ENCODE peak calls at places on chromosome 21, in ten cellular contexts. B is spleen, G is endodermal cell, T is left ventricle myocardium inferior, E is lower leg skin, I is Calu3, Z is chondrocyte, J is A673, V is pancreas, F is lung. W is an unnamed sample.

GRCh38 chr21:34745557-34746255 is 76.9 kb downstream of the CLIC6 start:
- DNase-seq in I (peak), V (peak), G (peak), Z (no peak), F (peak), B (peak), J (peak), T (peak), E (peak), W (peak)

GRCh38 chr21:42836402-42836666 is 43.0 kb downstream of the WDR4 start:
- DNase-seq in I (no peak), G (no peak), V (no peak), B (no peak), Z (no peak), E (peak), T (no peak), F (no peak), J (no peak), W (no peak)

GRCh38 chr21:20451051-20451450 is 547.2 kb upstream of the NCAM2 start:
- DNase-seq in F (no peak), I (no peak), T (no peak), V (no peak), J (no peak), Z (no peak), E (no peak), B (no peak), G (no peak), W (peak)

GRCh38 chr21:34613679-34614442 is 1.1 kb downstream of the RCAN1 start:
- DNase-seq in E (peak), J (no peak), V (no peak), T (no peak), F (no peak), B (no peak), Z (no peak), G (no peak), I (peak), W (peak)

GRCh38 chr21:38814126-38815059 is 8.7 kb downstream of the ETS2 start:
- DNase-seq in T (no peak), J (peak), F (no peak), V (no peak), I (no peak), B (no peak), Z (no peak), E (no peak), G (peak), W (no peak)

GRCh38 chr21:38905328-38905727 is 99.6 kb downstream of the ETS2 start:
- DNase-seq in Z (no peak), I (no peak), V (no peak), G (no peak), B (no peak), J (no peak), T (no peak), E (no peak), F (no peak), W (no peak)

GRCh38 chr21:39637197-39637970 is 24.6 kb downstream of the B3GALT5 start:
- DNase-seq in F (no peak), Z (no peak), B (no peak), G (peak), E (no peak), J (no peak), T (no peak), I (no peak), V (peak), W (no peak)

GRCh38 chr21:46626536-46627302 is 8.8 kb upstream of the PRMT2 start:
- DNase-seq in I (no peak), G (no peak), Z (no peak), F (no peak), J (no peak), E (no peak), V (no peak), B (no peak), T (no peak), W (no peak)

GRCh38 chr21:43909736-43910455 is 44.9 kb downstream of the AGPAT3 start:
- DNase-seq in I (no peak), T (no peak), Z (peak), B (no peak), G (peak), F (no peak), J (no peak), E (no peak), V (no peak), W (no peak)

GRCh38 chr21:37870229-37870628 is 46.0 kb downstream of the KCNJ6 start:
- DNase-seq in B (no peak), I (no peak), G (no peak), E (no peak), V (no peak), J (no peak), Z (no peak), T (no peak), F (no peak), W (no peak)

GRCh38 chr21:39022035-39022900 is 161.0 kb downstream of the PSMG1 start:
- DNase-seq in I (no peak), J (no peak), V (no peak), G (no peak), F (no peak), Z (no peak), E (no peak), B (no peak), T (no peak), W (no peak)

GRCh38 chr21:33687634-33688033 is 45.3 kb downstream of the ITSN1 start:
- DNase-seq in B (no peak), J (no peak), V (no peak), E (no peak), T (no peak), G (no peak), Z (no peak), F (no peak), I (no peak), W (no peak)

GRCh38 chr21:18384771-18385170 is 18.8 kb downstream of the TMPRSS15 start:
- DNase-seq in B (no peak), F (no peak), J (peak), I (no peak), E (no peak), V (no peak), Z (no peak), T (no peak), G (no peak), W (peak)

GRCh38 chr21:35476616-35477395 is 427.7 kb upstream of the RUNX1 start:
- DNase-seq in F (no peak), T (no peak), I (no peak), J (no peak), V (no peak), Z (no peak), E (no peak), B (no peak), G (no peak), W (peak)

GRCh38 chr21:34722684-34723300 is 54.0 kb downstream of the CLIC6 start:
- DNase-seq in G (peak), T (no peak), J (peak), I (peak), E (no peak), V (no peak), B (no peak), Z (no peak), F (no peak), W (peak)

GRCh38 chr21:27326293-27326692 is 359.4 kb upstream of the ADAMTS5 start:
- DNase-seq in B (no peak), Z (no peak), J (no peak), I (no peak), E (no peak), T (no peak), G (no peak), V (no peak), F (no peak), W (no peak)

GRCh38 chr21:26572026-26572425 is 1.1 kb downstream of the CYYR1 start:
- DNase-seq in V (no peak), E (no peak), B (no peak), I (no peak), J (peak), Z (no peak), F (no peak), G (no peak), T (no peak), W (no peak)

GRCh38 chr21:38241029-38241740 is 15.6 kb upstream of the KCNJ15 start:
- DNase-seq in G (no peak), T (peak), E (peak), J (no peak), F (no peak), I (peak), V (peak), B (no peak), Z (no peak), W (peak)

GRCh38 chr21:39030127-39030884 is 152.9 kb downstream of the PSMG1 start:
- DNase-seq in J (no peak), F (no peak), G (peak), T (no peak), V (no peak), E (no peak), B (no peak), Z (no peak), I (peak), W (no peak)

GRCh38 chr21:33029975-33030461 is 4.3 kb downstream of the OLIG2 start:
- DNase-seq in T (no peak), B (no peak), E (peak), I (no peak), F (no peak), G (no peak), Z (no peak), J (no peak), V (no peak), W (no peak)

GRCh38 chr21:35102488-35103407 is 53.6 kb upstream of the RUNX1 start:
- DNase-seq in Z (no peak), B (peak), V (no peak), F (peak), T (peak), E (peak), J (no peak), I (no peak), G (no peak), W (no peak)

GRCh38 chr21:29219165-29219770 is 79.5 kb upstream of the BACH1 start:
- DNase-seq in F (no peak), Z (no peak), E (no peak), I (peak), V (peak), T (no peak), G (no peak), J (no peak), B (no peak), W (no peak)

GRCh38 chr21:33401617-33401967 is 1.6 kb upstream of the IFNGR2 start:
- DNase-seq in I (no peak), B (no peak), T (no peak), Z (no peak), G (no peak), V (no peak), J (no peak), E (no peak), F (no peak), W (peak)

GRCh38 chr21:34343347-34344057 is 20.3 kb upstream of the KCNE2 start:
- DNase-seq in E (peak), T (no peak), B (no peak), V (no peak), F (no peak), J (no peak), I (no peak), G (peak), Z (no peak), W (no peak)

GRCh38 chr21:40640427-40640826 is 206.5 kb downstream of the DSCAM start:
- DNase-seq in E (no peak), B (no peak), J (no peak), V (no peak), T (no peak), G (no peak), Z (no peak), F (no peak), I (no peak), W (no peak)

GRCh38 chr21:43361127-43361492 is 65.8 kb downstream of the SIK1 start:
- DNase-seq in B (no peak), J (no peak), Z (no peak), T (peak), I (no peak), F (no peak), G (peak), E (no peak), V (no peak), W (peak)

GRCh38 chr21:26842300-26842699 is 2.9 kb downstream of the ADAMTS1 start:
- DNase-seq in Z (no peak), V (no peak), E (peak), J (no peak), I (no peak), B (no peak), F (no peak), T (no peak), G (no peak), W (no peak)

GRCh38 chr21:24729568-24729967 is 877.7 kb downstream of the MRPL39 start:
- DNase-seq in B (no peak), G (no peak), V (no peak), F (no peak), T (no peak), Z (no peak), I (no peak), E (no peak), J (no peak), W (no peak)

GRCh38 chr21:33848252-33848953 is 67.2 kb downstream of the ATP5PO start:
- DNase-seq in T (no peak), I (peak), E (no peak), J (no peak), V (no peak), G (no peak), B (no peak), F (no peak), Z (peak), W (peak)

GRCh38 chr21:38351961-38352521 is 95.2 kb downstream of the KCNJ15 start:
- DNase-seq in V (no peak), J (no peak), G (peak), F (no peak), I (peak), E (no peak), Z (no peak), B (no peak), T (no peak), W (peak)

GRCh38 chr21:45320991-45321656 is 33.4 kb upstream of the POFUT2 start:
- DNase-seq in I (no peak), G (no peak), F (no peak), T (peak), E (no peak), B (peak), Z (peak), V (no peak), J (no peak), W (no peak)

GRCh38 chr21:45318556-45319341 is 31.1 kb upstream of the POFUT2 start:
- DNase-seq in F (no peak), V (no peak), I (peak), J (no peak), E (peak), B (peak), Z (peak), G (peak), T (peak), W (peak)

GRCh38 chr21:45320261-45320990 is 32.7 kb upstream of the POFUT2 start:
- DNase-seq in I (no peak), V (no peak), Z (peak), J (no peak), B (peak), T (peak), E (no peak), G (peak), F (no peak), W (no peak)

GRCh38 chr21:45318146-45318555 is 30.5 kb upstream of the POFUT2 start:
- DNase-seq in I (no peak), E (no peak), V (no peak), F (no peak), B (no peak), G (no peak), J (no peak), Z (peak), T (no peak), W (no peak)

DNA sequence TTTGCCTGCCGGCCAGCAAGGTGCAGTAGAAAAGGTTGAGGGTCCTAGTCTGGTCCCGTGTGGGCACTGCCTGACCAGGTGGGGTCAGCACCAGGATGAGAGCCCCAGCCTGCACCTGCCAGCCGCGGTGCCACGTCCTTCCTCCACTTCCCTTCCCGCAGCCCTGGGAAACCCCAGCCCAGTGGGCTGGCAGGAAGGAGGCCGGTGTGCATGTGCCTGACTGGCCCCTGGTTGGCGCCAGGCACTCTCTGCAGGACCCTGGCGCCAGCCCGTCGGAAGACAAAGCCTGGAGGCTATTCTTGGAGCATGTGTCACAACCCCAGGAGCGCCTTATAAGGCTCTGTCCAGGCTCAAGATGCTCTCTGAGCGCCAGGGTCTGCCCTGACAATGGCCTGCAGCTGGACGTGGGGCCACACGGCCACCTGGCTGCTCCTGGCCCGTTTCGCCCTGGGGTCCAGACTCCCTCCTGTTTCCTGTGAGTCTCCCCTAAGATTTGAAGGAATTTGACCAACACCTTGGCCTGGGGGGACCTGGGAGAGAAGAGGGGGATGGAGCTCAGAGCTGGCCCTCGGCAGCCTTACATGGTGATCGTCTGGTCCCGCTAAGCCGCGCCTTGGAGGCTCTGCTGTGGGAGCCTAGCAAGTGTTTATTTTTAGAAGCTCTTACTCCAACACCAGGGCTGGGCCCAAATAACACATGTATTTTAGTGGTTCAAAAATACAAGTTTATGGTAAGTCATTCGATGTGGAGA is 31.9 kb upstream of the POFUT2 start:
- DNase-seq in T (peak), Z (peak), E (no peak), G (peak), F (no peak), V (no peak), J (no peak), I (peak), B (peak), W (peak)
- TF ChIP-seq CTCF in T (no peak), Z (peak), E (no peak), G (no peak), F (no peak), V (no peak), J (no peak), I (no peak), B (no peak), W (no peak)

GRCh38 chr21:36693144-36694040 is 5.5 kb upstream of the SIM2 start:
- DNase-seq in T (no peak), G (peak), V (no peak), I (no peak), Z (no peak), J (no peak), F (no peak), E (no peak), B (no peak), W (no peak)
- TF ChIP-seq CTCF in T (no peak), G (peak), V (no peak), I (no peak), Z (peak), J (no peak), F (no peak), E (no peak), B (no peak), W (no peak)

DNA sequence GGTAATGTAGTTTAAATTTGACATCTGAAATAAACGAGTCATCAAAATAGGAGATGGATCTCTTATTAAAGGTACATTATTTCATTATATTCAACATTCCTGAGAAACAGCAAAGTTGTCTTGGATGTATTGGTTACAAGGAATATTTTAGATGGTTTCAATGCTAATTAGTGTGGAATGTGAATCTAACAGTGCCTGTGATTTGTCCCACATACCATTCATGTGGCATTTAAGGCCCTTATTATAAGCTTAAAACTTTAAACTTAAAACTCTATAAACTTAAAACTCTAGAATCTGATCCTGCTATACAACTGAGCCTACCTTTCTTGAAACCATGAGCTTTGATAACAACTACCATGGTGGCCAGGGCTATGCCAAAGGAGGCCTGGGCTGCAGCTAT is at the start of gene KRTAP22-1:
- DNase-seq in I (no peak), J (no peak), G (no peak), T (no peak), V (no peak), B (no peak), F (no peak), Z (no peak), E (no peak), W (no peak)
- TF ChIP-seq CTCF in I (no peak), J (no peak), G (no peak), T (no peak), V (no peak), B (no peak), F (no peak), Z (no peak), E (no peak), W (no peak)

GRCh38 chr21:16851054-16851453 is 661.8 kb upstream of the CXADR start:
- DNase-seq in J (no peak), E (no peak), G (no peak), V (no peak), F (no peak), T (no peak), Z (no peak), B (no peak), I (no peak), W (no peak)
- TF ChIP-seq CTCF in J (no peak), E (no peak), G (peak), V (no peak), F (no peak), T (no peak), Z (peak), B (no peak), I (no peak), W (no peak)

GRCh38 chr21:41768371-41769042 is 1.7 kb upstream of the RIPK4 start:
- DNase-seq in B (no peak), J (peak), G (peak), I (peak), T (no peak), F (no peak), V (peak), Z (no peak), E (peak), W (peak)
- TF ChIP-seq CTCF in B (no peak), J (peak), G (peak), I (peak), T (no peak), F (no peak), V (peak), Z (peak), E (no peak), W (peak)